ENCODE peak calls at places on chromosomes 16 and 17, in five cellular contexts. One of them, this sample, is unnamed.

GRCh38 chr17:35847633-35848373 is 20.9 kb downstream of the HEATR9 start:
- DNase-seq in cardiac fibroblast: no peak
- DNase-seq in astrocyte of the cerebellum: no peak
- DNase-seq in fibroblast of the aortic adventitia: no peak
- DNase-seq in GM23338: no peak
- DNase-seq in this sample: no peak

GRCh38 chr17:50564916-50565315 is 4.4 kb downstream of the CACNA1G start:
- DNase-seq in cardiac fibroblast: peak; percentile 86
- DNase-seq in astrocyte of the cerebellum: no peak
- DNase-seq in GM23338: no peak
- DNase-seq in fibroblast of the aortic adventitia: peak; percentile 91
- DNase-seq in this sample: no peak

GRCh38 chr16:80824623-80825364 is 20.4 kb upstream of the CDYL2 start:
- DNase-seq in cardiac fibroblast: peak; percentile 81
- DNase-seq in astrocyte of the cerebellum: peak; percentile 55
- DNase-seq in GM23338: peak; percentile 81
- DNase-seq in fibroblast of the aortic adventitia: peak; percentile 82
- DNase-seq in this sample: peak; percentile 25

GRCh38 chr17:42139093-42139492 is 15.7 kb downstream of the RAB5C start:
- DNase-seq in astrocyte of the cerebellum: no peak
- DNase-seq in fibroblast of the aortic adventitia: no peak
- DNase-seq in GM23338: no peak
- DNase-seq in cardiac fibroblast: no peak
- DNase-seq in this sample: no peak

GRCh38 chr16:66516808-66517585 is 32.9 kb downstream of the TK2 start:
- DNase-seq in astrocyte of the cerebellum: peak; percentile 95
- DNase-seq in GM23338: no peak
- DNase-seq in fibroblast of the aortic adventitia: peak; percentile 99
- DNase-seq in cardiac fibroblast: peak; percentile 99
- DNase-seq in this sample: peak; percentile 97

GRCh38 chr16:11149011-11149616 is 106.9 kb downstream of the SOCS1 start:
- DNase-seq in astrocyte of the cerebellum: no peak
- DNase-seq in cardiac fibroblast: no peak
- DNase-seq in GM23338: no peak
- DNase-seq in fibroblast of the aortic adventitia: no peak
- DNase-seq in this sample: no peak

GRCh38 chr16:78210305-78210704 is 110.9 kb downstream of the WWOX start:
- DNase-seq in cardiac fibroblast: no peak
- DNase-seq in astrocyte of the cerebellum: no peak
- DNase-seq in fibroblast of the aortic adventitia: peak; percentile 13
- DNase-seq in GM23338: peak; percentile 21
- DNase-seq in this sample: peak; percentile 6

GRCh38 chr17:77456951-77457548 is 316.3 kb downstream of the SEC14L1 start:
- DNase-seq in fibroblast of the aortic adventitia: no peak
- DNase-seq in astrocyte of the cerebellum: no peak
- DNase-seq in GM23338: no peak
- DNase-seq in cardiac fibroblast: no peak
- DNase-seq in this sample: no peak

GRCh38 chr16:75801307-75801706 is 75.0 kb upstream of the CPHXL start:
- DNase-seq in fibroblast of the aortic adventitia: no peak
- DNase-seq in cardiac fibroblast: no peak
- DNase-seq in GM23338: peak; percentile 9
- DNase-seq in astrocyte of the cerebellum: no peak
- DNase-seq in this sample: no peak

GRCh38 chr17:4594406-4595349 is 10.3 kb downstream of the SMTNL2 start:
- DNase-seq in astrocyte of the cerebellum: no peak
- DNase-seq in fibroblast of the aortic adventitia: no peak
- DNase-seq in GM23338: peak; percentile 89
- DNase-seq in cardiac fibroblast: no peak
- DNase-seq in this sample: no peak
- TF ChIP-seq CTCF in astrocyte of the cerebellum: peak; percentile 21
- TF ChIP-seq CTCF in fibroblast of the aortic adventitia: no peak
- TF ChIP-seq CTCF in GM23338: peak; percentile 37
- TF ChIP-seq CTCF in cardiac fibroblast: no peak
- TF ChIP-seq CTCF in this sample: peak; percentile 46

GRCh38 chr16:27316038-27316680 is 2.4 kb downstream of the IL4R start:
- DNase-seq in astrocyte of the cerebellum: no peak
- DNase-seq in fibroblast of the aortic adventitia: no peak
- DNase-seq in cardiac fibroblast: no peak
- DNase-seq in GM23338: no peak
- DNase-seq in this sample: no peak
- H3K4me3 ChIP-seq in astrocyte of the cerebellum: peak overlapping the region; percentile 66
- H3K4me3 ChIP-seq in fibroblast of the aortic adventitia: no peak overlapping the region
- H3K4me3 ChIP-seq in cardiac fibroblast: no peak overlapping the region
- H3K4me3 ChIP-seq in GM23338: no peak overlapping the region
- H3K4me3 ChIP-seq in this sample: no peak overlapping the region

DNA sequence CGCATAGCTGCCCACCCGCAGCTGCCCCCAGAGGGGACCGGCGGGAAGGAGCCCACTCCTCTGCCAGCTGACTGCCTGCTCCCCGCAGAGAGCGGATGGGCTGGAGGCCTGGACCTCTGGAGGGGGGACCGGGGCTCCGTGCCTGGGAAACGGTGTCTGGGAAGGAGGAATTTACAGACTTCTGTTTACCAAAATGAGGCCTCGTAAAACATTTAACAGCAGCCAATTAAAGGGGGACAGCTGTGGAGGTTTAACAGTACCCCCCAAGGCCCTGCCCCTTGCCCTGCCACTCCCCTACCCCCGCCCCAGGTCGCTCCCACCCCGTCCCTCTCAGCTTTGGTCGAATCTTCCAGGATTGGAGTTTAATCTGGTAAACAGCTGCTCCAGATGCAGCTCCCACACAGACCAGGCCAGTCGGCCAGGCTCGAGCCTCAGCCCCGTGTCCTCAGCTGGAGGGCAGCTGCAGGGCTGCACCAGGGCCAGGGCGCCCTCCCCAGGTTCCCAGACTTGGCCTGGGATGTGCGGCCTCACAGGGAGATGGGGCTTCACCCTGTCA is 41.1 kb downstream of the BAHCC1 start:
- DNase-seq in fibroblast of the aortic adventitia: no peak
- DNase-seq in astrocyte of the cerebellum: no peak
- DNase-seq in cardiac fibroblast: peak; percentile 46
- DNase-seq in GM23338: no peak
- DNase-seq in this sample: no peak
- TF ChIP-seq CTCF in fibroblast of the aortic adventitia: no peak
- TF ChIP-seq CTCF in astrocyte of the cerebellum: no peak
- TF ChIP-seq CTCF in cardiac fibroblast: no peak
- TF ChIP-seq CTCF in GM23338: no peak
- TF ChIP-seq CTCF in this sample: no peak

GRCh38 chr16:30353438-30354129 is 1.5 kb downstream of the CD2BP2 start:
- DNase-seq in fibroblast of the aortic adventitia: no peak
- DNase-seq in cardiac fibroblast: no peak
- DNase-seq in astrocyte of the cerebellum: no peak
- DNase-seq in GM23338: no peak
- DNase-seq in this sample: no peak
- H3K4me3 ChIP-seq in fibroblast of the aortic adventitia: peak overlapping the region; percentile 97
- H3K4me3 ChIP-seq in cardiac fibroblast: no peak overlapping the region
- H3K4me3 ChIP-seq in astrocyte of the cerebellum: peak overlapping the region; percentile 94
- H3K4me3 ChIP-seq in GM23338: peak overlapping the region; percentile 100
- H3K4me3 ChIP-seq in this sample: peak overlapping the region; percentile 97

DNA sequence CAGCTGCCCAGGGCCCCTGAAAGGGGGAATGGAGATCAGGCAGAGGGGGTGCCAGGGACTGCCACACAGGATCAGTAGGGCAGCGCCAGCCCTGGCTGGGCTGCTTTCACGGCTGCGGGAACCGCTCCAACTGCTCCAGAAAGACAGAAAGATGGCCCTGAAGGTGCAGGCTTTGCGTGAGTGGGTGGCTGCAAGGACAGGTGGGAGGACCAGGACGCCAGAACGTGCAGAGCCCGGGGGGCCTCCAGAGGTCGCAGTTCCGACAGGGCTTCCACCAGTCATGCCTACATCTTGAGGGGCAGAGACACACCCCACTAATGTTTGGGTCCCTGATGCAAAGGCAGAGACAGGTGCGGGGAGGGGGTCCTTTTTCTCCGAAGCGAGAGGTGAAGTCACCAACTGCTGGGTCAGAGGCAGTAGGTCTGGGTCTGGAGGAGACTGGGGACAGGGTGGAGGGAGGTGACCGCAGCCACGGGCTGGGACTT is 790 bp upstream of the ATP6V0C start:
- DNase-seq in astrocyte of the cerebellum: no peak
- DNase-seq in GM23338: peak; percentile 76
- DNase-seq in fibroblast of the aortic adventitia: no peak
- DNase-seq in cardiac fibroblast: no peak
- DNase-seq in this sample: no peak
- TF ChIP-seq CTCF in astrocyte of the cerebellum: peak; percentile 12
- TF ChIP-seq CTCF in GM23338: peak; percentile 59
- TF ChIP-seq CTCF in fibroblast of the aortic adventitia: no peak
- TF ChIP-seq CTCF in cardiac fibroblast: no peak
- TF ChIP-seq CTCF in this sample: peak; percentile 12

GRCh38 chr17:977163-977562 is 2.4 kb downstream of the NXN start:
- DNase-seq in fibroblast of the aortic adventitia: no peak
- DNase-seq in GM23338: no peak
- DNase-seq in astrocyte of the cerebellum: no peak
- DNase-seq in cardiac fibroblast: no peak
- DNase-seq in this sample: no peak

GRCh38 chr17:976316-976715 is 3.3 kb downstream of the NXN start:
- DNase-seq in astrocyte of the cerebellum: no peak
- DNase-seq in fibroblast of the aortic adventitia: no peak
- DNase-seq in cardiac fibroblast: no peak
- DNase-seq in GM23338: no peak
- DNase-seq in this sample: no peak

GRCh38 chr17:978110-979093 is 1.2 kb downstream of the NXN start:
- DNase-seq in astrocyte of the cerebellum: no peak
- DNase-seq in cardiac fibroblast: peak; percentile 34
- DNase-seq in fibroblast of the aortic adventitia: no peak
- DNase-seq in GM23338: no peak
- DNase-seq in this sample: no peak

GRCh38 chr17:973053-973452 is 6.5 kb downstream of the NXN start:
- DNase-seq in astrocyte of the cerebellum: no peak
- DNase-seq in GM23338: peak; percentile 77
- DNase-seq in fibroblast of the aortic adventitia: no peak
- DNase-seq in cardiac fibroblast: no peak
- DNase-seq in this sample: no peak

DNA sequence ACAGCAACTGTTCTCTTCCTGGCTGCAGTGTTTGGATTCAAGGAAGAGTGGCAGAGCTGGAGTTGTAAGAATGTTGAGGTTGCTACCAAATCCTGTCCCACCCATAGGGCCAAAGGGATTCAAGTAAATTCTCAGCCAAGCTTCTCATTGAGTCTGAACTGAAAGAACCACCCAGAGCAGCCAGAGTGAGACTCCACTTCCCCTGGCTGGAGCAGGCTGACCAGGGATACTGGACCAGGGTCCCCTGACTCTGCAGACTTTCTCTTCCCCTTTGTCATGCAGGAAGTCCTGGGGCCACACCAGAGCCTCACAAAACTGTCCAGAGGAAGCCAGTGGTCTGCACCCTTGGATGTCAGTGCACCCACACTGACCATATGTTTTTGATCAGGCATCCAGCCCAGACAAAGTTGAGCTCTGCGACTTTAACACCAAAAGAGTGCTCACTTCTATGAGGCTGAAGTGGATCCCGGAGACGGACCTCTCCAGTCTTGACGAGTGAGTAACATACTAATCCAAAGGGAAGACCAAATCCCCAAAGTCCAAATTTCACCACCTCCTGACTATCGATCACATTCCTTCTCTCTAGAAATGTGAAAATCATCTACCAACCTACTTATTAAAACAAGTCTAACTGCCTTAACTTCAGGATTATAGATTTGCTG is 4.1 kb downstream of the NXN start:
- DNase-seq in astrocyte of the cerebellum: no peak
- DNase-seq in fibroblast of the aortic adventitia: peak; percentile 63
- DNase-seq in GM23338: no peak
- DNase-seq in cardiac fibroblast: no peak
- DNase-seq in this sample: no peak
- H3K4me3 ChIP-seq in astrocyte of the cerebellum: peak overlapping the region; percentile 4
- H3K4me3 ChIP-seq in fibroblast of the aortic adventitia: peak overlapping the region; percentile 9
- H3K4me3 ChIP-seq in GM23338: peak overlapping the region; percentile 3
- H3K4me3 ChIP-seq in cardiac fibroblast: no peak overlapping the region
- H3K4me3 ChIP-seq in this sample: no peak overlapping the region

GRCh38 chr17:13337864-13338371 is 263.8 kb downstream of the HS3ST3A1 start:
- DNase-seq in astrocyte of the cerebellum: peak; percentile 78
- DNase-seq in GM23338: peak; percentile 57
- DNase-seq in fibroblast of the aortic adventitia: peak; percentile 85
- DNase-seq in cardiac fibroblast: peak; percentile 78
- DNase-seq in this sample: no peak
- TF ChIP-seq CTCF in astrocyte of the cerebellum: peak; percentile 80
- TF ChIP-seq CTCF in GM23338: peak; percentile 92
- TF ChIP-seq CTCF in fibroblast of the aortic adventitia: peak; percentile 86
- TF ChIP-seq CTCF in cardiac fibroblast: peak; percentile 81
- TF ChIP-seq CTCF in this sample: peak; percentile 89

GRCh38 chr17:47946929-47947397 is 5.6 kb downstream of the PNPO start:
- DNase-seq in astrocyte of the cerebellum: peak; percentile 52
- DNase-seq in GM23338: peak; percentile 88
- DNase-seq in fibroblast of the aortic adventitia: peak; percentile 77
- DNase-seq in cardiac fibroblast: peak; percentile 85
- DNase-seq in this sample: peak; percentile 75
- H3K4me3 ChIP-seq in astrocyte of the cerebellum: no peak overlapping the region
- H3K4me3 ChIP-seq in GM23338: no peak overlapping the region
- H3K4me3 ChIP-seq in fibroblast of the aortic adventitia: no peak overlapping the region
- H3K4me3 ChIP-seq in cardiac fibroblast: no peak overlapping the region
- H3K4me3 ChIP-seq in this sample: no peak overlapping the region

GRCh38 chr17:69335018-69335417 is 8.1 kb upstream of the ABCA5 start:
- DNase-seq in cardiac fibroblast: peak; percentile 66
- DNase-seq in GM23338: peak; percentile 75
- DNase-seq in astrocyte of the cerebellum: peak; percentile 8
- DNase-seq in fibroblast of the aortic adventitia: peak; percentile 51
- DNase-seq in this sample: peak; percentile 23
- TF ChIP-seq CTCF in cardiac fibroblast: peak; percentile 47
- TF ChIP-seq CTCF in GM23338: peak; percentile 65
- TF ChIP-seq CTCF in astrocyte of the cerebellum: peak; percentile 36
- TF ChIP-seq CTCF in fibroblast of the aortic adventitia: peak; percentile 58
- TF ChIP-seq CTCF in this sample: peak; percentile 63

GRCh38 chr17:61410555-61411089 is 11.0 kb downstream of the TBX2 start:
- DNase-seq in astrocyte of the cerebellum: no peak
- DNase-seq in cardiac fibroblast: peak; percentile 65
- DNase-seq in fibroblast of the aortic adventitia: peak; percentile 53
- DNase-seq in GM23338: peak; percentile 91
- DNase-seq in this sample: no peak
- H3K4me3 ChIP-seq in astrocyte of the cerebellum: peak overlapping the region; percentile 7
- H3K4me3 ChIP-seq in cardiac fibroblast: no peak overlapping the region
- H3K4me3 ChIP-seq in fibroblast of the aortic adventitia: peak overlapping the region; percentile 3
- H3K4me3 ChIP-seq in GM23338: peak overlapping the region; percentile 77
- H3K4me3 ChIP-seq in this sample: no peak overlapping the region